ENCODE peak calls at places on chromosomes 7 and 10, in seven cellular contexts. L is GM23248; T is non-pigmented ciliary epithelial cell; W is central memory CD8-positive, alpha-beta T cell; E is epithelial cell of esophagus; A is ureter; J is hippocampal formation. H is an unnamed sample.

GRCh38 chr10:80278480-80278879 is 11.0 kb downstream of the MAT1A start:
- DNase-seq in W (no peak), E (no peak), T (no peak), A (peak; percentile 7), J (no peak), L (no peak), H (no peak)

GRCh38 chr10:116184448-116184794 is 88.6 kb downstream of the GFRA1 start:
- DNase-seq in W (no peak), L (no peak), T (no peak), J (no peak), A (no peak), E (no peak), H (no peak)

GRCh38 chr7:2141011-2141410 is 91.7 kb downstream of the MAD1L1 start:
- DNase-seq in L (no peak), T (no peak), W (no peak), A (no peak), J (no peak), E (no peak), H (no peak)

GRCh38 chr7:47477191-47478016 is 104.5 kb downstream of the TNS3 start:
- DNase-seq in L (no peak), E (no peak), T (no peak), A (no peak), W (no peak), J (no peak), H (no peak)

GRCh38 chr7:141722529-141722928 is 14.4 kb downstream of the WEE2 start:
- DNase-seq in E (no peak), J (no peak), L (no peak), A (no peak), T (no peak), W (no peak), H (no peak)

GRCh38 chr7:106016331-106016730 is 53.3 kb downstream of the CDHR3 start:
- DNase-seq in J (no peak), E (no peak), W (no peak), L (no peak), A (no peak), T (no peak), H (no peak)

GRCh38 chr10:45040921-45041320 is 40.2 kb downstream of the ZNF22 start:
- DNase-seq in A (no peak), T (no peak), J (no peak), W (no peak), L (peak; percentile 8), E (peak; percentile 34), H (no peak)

GRCh38 chr7:137933270-137934017 is 68.4 kb downstream of the CREB3L2 start:
- DNase-seq in J (no peak), A (no peak), T (no peak), W (no peak), E (peak; percentile 48), L (peak; percentile 76), H (no peak)

GRCh38 chr7:35697414-35698175 is 2.7 kb upstream of the HERPUD2 start:
- DNase-seq in J (no peak), L (peak; percentile 77), W (no peak), E (peak; percentile 86), A (no peak), T (peak; percentile 30), H (no peak)

GRCh38 chr7:36604801-36605200 is 119.5 kb downstream of the AOAH start:
- DNase-seq in L (no peak), W (no peak), J (no peak), A (no peak), E (peak; percentile 63), T (no peak), H (no peak)

GRCh38 chr7:41501016-41501415 is 201.9 kb downstream of the INHBA start:
- DNase-seq in E (no peak), A (no peak), W (no peak), T (no peak), J (no peak), L (no peak), H (no peak)

GRCh38 chr10:107666214-107666613 is 501.7 kb upstream of the SORCS1 start:
- DNase-seq in T (no peak), E (no peak), L (no peak), W (no peak), J (no peak), A (no peak), H (no peak)

GRCh38 chr10:14491814-14492213 is 161.1 kb upstream of the FRMD4A start:
- DNase-seq in T (no peak), J (no peak), A (no peak), W (no peak), E (peak; percentile 44), L (no peak), H (no peak)

GRCh38 chr7:2843191-2843685 is 870 bp downstream of the GNA12 start:
- DNase-seq in J (no peak), L (peak; percentile 33), E (no peak), A (no peak), T (no peak), W (no peak), H (no peak)

GRCh38 chr10:24718031-24718855 is 5.4 kb downstream of the ARHGAP21 start:
- DNase-seq in J (no peak), A (no peak), T (peak; percentile 53), E (peak; percentile 83), W (no peak), L (peak; percentile 91), H (no peak)

GRCh38 chr7:102323914-102324195 is 32.4 kb downstream of the SPDYE6 start:
- DNase-seq in T (no peak), A (no peak), L (no peak), J (no peak), E (no peak), W (no peak), H (no peak)

GRCh38 chr7:32415936-32416335 is 74.2 kb downstream of the LSM5 start:
- DNase-seq in J (no peak), E (peak; percentile 89), T (no peak), W (no peak), A (no peak), L (no peak), H (no peak)

GRCh38 chr7:140724706-140725105 is 28.2 kb downstream of the NDUFB2 start:
- DNase-seq in T (no peak), A (no peak), L (no peak), E (no peak), J (no peak), W (no peak), H (no peak)

GRCh38 chr10:133529576-133529946 is 2.4 kb downstream of the CYP2E1 start:
- DNase-seq in A (no peak), J (no peak), L (no peak), W (no peak), T (no peak), E (no peak), H (no peak)

GRCh38 chr7:157441023-157441399 is 104.2 kb downstream of the DNAJB6 start:
- DNase-seq in T (no peak), E (no peak), L (no peak), J (no peak), A (no peak), W (no peak), H (no peak)

GRCh38 chr7:47361746-47362215 is 220.1 kb downstream of the TNS3 start:
- DNase-seq in L (peak; percentile 81), E (peak; percentile 97), W (no peak), A (no peak), J (no peak), T (peak; percentile 65), H (no peak)

GRCh38 chr10:72764151-72764550 is 72.2 kb downstream of the MCU start:
- DNase-seq in E (peak; percentile 43), A (no peak), W (no peak), T (peak; percentile 75), J (no peak), L (peak; percentile 71), H (no peak)

GRCh38 chr7:135770139-135770710 is 21.6 kb upstream of the FAM180A start:
- DNase-seq in J (no peak), E (no peak), T (no peak), W (no peak), L (peak; percentile 45), A (no peak), H (no peak)

GRCh38 chr7:132275811-132276210 is 300.5 kb downstream of the PLXNA4 start:
- DNase-seq in J (no peak), A (no peak), T (no peak), W (no peak), L (no peak), E (no peak), H (no peak)

GRCh38 chr10:58817499-58817898 is 304.8 kb downstream of the BICC1 start:
- DNase-seq in W (no peak), T (no peak), J (no peak), L (no peak), E (no peak), A (no peak), H (no peak)